ENCODE peak calls at places on chromosomes 7 and 10, in nine cellular contexts. B is body of pancreas, L is astrocyte of the cerebellum, F is GM20000, M is dorsolateral prefrontal cortex, O is left ventricle myocardium inferior, R is GM12865, G is mesothelial cell of epicardium, Q is right lobe of liver. E is an unnamed sample.

GRCh38 chr7:127347567-127348246 is 44.8 kb downstream of the ZNF800 start:
- DNase-seq in B (peak; percentile 79), L (peak; percentile 11), F (peak; percentile 91), M (peak; percentile 20), O (peak; percentile 64), R (peak; percentile 76), G (peak; percentile 50), Q (peak; percentile 78), E (peak; percentile 43)

GRCh38 chr10:5434017-5434753 is 21.8 kb downstream of the NET1 start:
- DNase-seq in B (no peak), L (peak; percentile 48), F (no peak), M (no peak), O (no peak), R (peak; percentile 36), G (no peak), Q (no peak), E (peak; percentile 83)

GRCh38 chr7:139321071-139321745 is 19.9 kb upstream of the FMC1 start:
- DNase-seq in B (no peak), L (no peak), F (peak; percentile 13), M (no peak), O (no peak), R (peak; percentile 26), G (no peak), Q (no peak), E (peak; percentile 34)

GRCh38 chr7:105943486-105943885 is 19.6 kb upstream of the CDHR3 start:
- DNase-seq in B (no peak), L (no peak), F (no peak), M (no peak), O (no peak), R (no peak), G (no peak), Q (no peak), E (no peak)

GRCh38 chr10:124869941-124870340 is 68.3 kb downstream of the ABRAXAS2 start:
- DNase-seq in B (no peak), L (no peak), F (no peak), M (no peak), O (no peak), R (no peak), G (no peak), Q (no peak), E (no peak)

GRCh38 chr10:14815681-14816080 is 22.2 kb downstream of the CDNF start:
- DNase-seq in B (no peak), L (no peak), F (no peak), M (no peak), O (no peak), R (no peak), G (no peak), Q (no peak), E (no peak)

GRCh38 chr10:69958232-69958902 is 94.3 kb upstream of the MACROH2A2 start:
- DNase-seq in B (no peak), L (peak; percentile 26), F (peak; percentile 77), M (peak; percentile 34), O (no peak), R (peak; percentile 61), G (no peak), Q (peak; percentile 36), E (peak; percentile 66)

GRCh38 chr10:112213836-112214235 is 30.3 kb upstream of the GPAM start:
- DNase-seq in B (no peak), L (no peak), F (no peak), M (no peak), O (no peak), R (no peak), G (no peak), Q (no peak), E (peak; percentile 77)

GRCh38 chr7:72476608-72477305 is 64.6 kb upstream of the CALN1 start:
- DNase-seq in B (no peak), L (no peak), F (no peak), M (no peak), O (no peak), R (no peak), G (no peak), Q (no peak), E (no peak)
- TF ChIP-seq CTCF in B (no peak), L (no peak), F (no peak), M (no peak), O (no peak), R (peak; percentile 19), G (peak; percentile 23), Q (no peak), E (no peak)

GRCh38 chr10:111107023-111107422 is 30.2 kb downstream of the ADRA2A start:
- DNase-seq in B (peak; percentile 93), L (no peak), F (no peak), M (peak; percentile 22), O (no peak), R (no peak), G (no peak), Q (peak; percentile 58), E (no peak)
- TF ChIP-seq CTCF in B (peak; percentile 23), L (no peak), F (no peak), M (no peak), O (no peak), R (no peak), G (no peak), Q (no peak), E (no peak)

GRCh38 chr10:28302668-28303488 is at the start of gene MPP7:
- DNase-seq in B (peak; percentile 96), L (peak; percentile 95), F (peak; percentile 96), M (peak; percentile 98), O (peak; percentile 95), R (peak; percentile 97), G (peak; percentile 91), Q (peak; percentile 97), E (peak; percentile 97)
- TF ChIP-seq CTCF in B (peak; percentile 41), L (peak; percentile 29), F (peak; percentile 3), M (no peak), O (peak; percentile 48), R (peak; percentile 13), G (no peak), Q (peak; percentile 31), E (peak; percentile 25)

DNA sequence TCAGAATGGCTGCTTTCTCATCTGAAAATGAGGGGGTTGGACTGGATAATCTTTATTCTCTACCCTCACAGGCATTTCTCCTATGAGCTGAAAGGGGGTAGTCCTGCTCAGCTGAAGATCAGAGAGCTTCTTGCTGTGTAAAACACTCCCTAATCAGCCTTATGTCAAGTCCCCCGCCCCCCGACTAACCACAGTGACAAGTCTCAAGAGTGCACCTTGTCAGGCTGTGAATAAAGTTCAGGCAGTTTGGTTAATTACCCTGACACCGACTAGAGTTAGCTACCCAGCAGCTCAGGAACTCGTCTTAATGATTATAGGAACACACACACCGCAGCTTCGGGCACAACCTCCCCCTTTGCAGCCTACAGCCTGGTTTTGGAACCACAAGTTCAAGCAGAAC is 513.7 kb downstream of the RPS24 start:
- DNase-seq in B (no peak), L (no peak), F (no peak), M (no peak), O (no peak), R (no peak), G (no peak), Q (no peak), E (no peak)
- TF ChIP-seq CTCF in B (no peak), L (no peak), F (no peak), M (no peak), O (no peak), R (no peak), G (no peak), Q (no peak), E (no peak)

DNA sequence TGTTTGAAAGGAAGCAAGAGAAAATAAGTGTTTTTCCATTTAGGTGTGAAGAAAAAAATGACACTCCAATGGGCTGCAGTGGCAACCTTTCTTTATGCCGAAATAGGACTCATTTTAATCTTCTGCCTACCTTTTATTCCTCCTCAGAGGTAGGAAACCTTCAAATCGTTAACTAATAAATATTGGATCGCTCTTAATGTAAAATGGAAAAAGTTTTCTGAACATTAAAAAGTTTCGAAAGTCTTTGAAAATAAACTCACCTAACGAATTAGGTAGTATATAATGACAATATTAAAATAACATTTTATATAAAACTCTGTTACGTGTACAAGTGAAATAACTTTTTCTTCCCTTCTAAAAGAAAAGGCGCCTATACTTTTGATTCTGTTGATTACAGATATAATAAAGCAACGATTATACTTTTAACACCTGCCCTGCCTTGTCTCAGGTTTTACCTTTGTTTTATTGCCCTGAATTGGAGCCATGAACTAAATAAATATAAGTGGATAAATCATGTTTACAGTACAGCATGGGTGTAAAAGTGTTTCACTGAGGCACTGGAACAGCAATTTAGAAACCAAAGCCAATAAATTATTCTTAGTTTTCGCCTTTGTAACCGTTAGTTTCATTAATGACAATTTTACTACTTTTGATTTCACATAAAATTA is 804 bp downstream of the BCAP29 start:
- DNase-seq in B (no peak), L (no peak), F (no peak), M (no peak), O (no peak), R (no peak), G (no peak), Q (no peak), E (no peak)
- TF ChIP-seq CTCF in B (no peak), L (no peak), F (no peak), M (no peak), O (peak; percentile 6), R (no peak), G (no peak), Q (no peak), E (no peak)

GRCh38 chr7:128395748-128396147 is 14.0 kb downstream of the IMPDH1 start:
- DNase-seq in B (no peak), L (no peak), F (no peak), M (no peak), O (no peak), R (no peak), G (no peak), Q (no peak), E (no peak)
- TF ChIP-seq CTCF in B (no peak), L (peak; percentile 19), F (no peak), M (no peak), O (no peak), R (no peak), G (no peak), Q (no peak), E (no peak)